ENCODE peak calls at places on chromosomes 5 and 9, in five cellular contexts. J is right cardiac atrium, R is left ventricle myocardium inferior, D is thoracic aorta, B is PC-9. I is an unnamed sample.

GRCh38 chr5:153636713-153637112 is 146.2 kb downstream of the GRIA1 start:
- DNase-seq in J (no peak), R (no peak), D (no peak), B (no peak), I (no peak)

GRCh38 chr9:90880066-90880465 is 78.4 kb downstream of the SYK start:
- DNase-seq in J (no peak), R (no peak), D (no peak), B (no peak), I (no peak)

GRCh38 chr5:143355710-143356109 is 47.8 kb downstream of the NR3C1 start:
- DNase-seq in J (peak; percentile 59), R (peak; percentile 33), D (no peak), B (peak; percentile 86), I (peak; percentile 75)

GRCh38 chr5:155729684-155730059 is 597.3 kb upstream of the SGCD start:
- DNase-seq in J (peak; percentile 85), R (peak; percentile 77), D (no peak), B (no peak), I (peak; percentile 19)

GRCh38 chr5:107455111-107455544 is 215.6 kb downstream of the EFNA5 start:
- DNase-seq in J (no peak), R (no peak), D (no peak), B (peak; percentile 89), I (no peak)

GRCh38 chr9:115969096-115969495 is 184.5 kb upstream of the PAPPA start:
- DNase-seq in J (no peak), R (no peak), D (no peak), B (no peak), I (no peak)

GRCh38 chr9:34986541-34987047 is 3.0 kb upstream of the DNAJB5 start:
- DNase-seq in J (peak; percentile 67), R (peak; percentile 36), D (no peak), B (no peak), I (peak; percentile 30)

GRCh38 chr9:121133104-121133816 is 58.5 kb downstream of the CNTRL start:
- DNase-seq in J (peak; percentile 55), R (no peak), D (no peak), B (no peak), I (no peak)

GRCh38 chr5:137393196-137393993 is 105.7 kb downstream of the SPOCK1 start:
- DNase-seq in J (no peak), R (no peak), D (no peak), B (no peak), I (no peak)

GRCh38 chr5:41200506-41200905 is 12.8 kb downstream of the C6 start:
- DNase-seq in J (no peak), R (no peak), D (no peak), B (no peak), I (no peak)

GRCh38 chr9:96638606-96639364 is 16.3 kb downstream of the PRXL2C start:
- DNase-seq in J (no peak), R (no peak), D (no peak), B (no peak), I (no peak)

GRCh38 chr5:1449081-1449630 is 3.9 kb upstream of the SLC6A3 start:
- DNase-seq in J (no peak), R (no peak), D (no peak), B (no peak), I (no peak)

DNA sequence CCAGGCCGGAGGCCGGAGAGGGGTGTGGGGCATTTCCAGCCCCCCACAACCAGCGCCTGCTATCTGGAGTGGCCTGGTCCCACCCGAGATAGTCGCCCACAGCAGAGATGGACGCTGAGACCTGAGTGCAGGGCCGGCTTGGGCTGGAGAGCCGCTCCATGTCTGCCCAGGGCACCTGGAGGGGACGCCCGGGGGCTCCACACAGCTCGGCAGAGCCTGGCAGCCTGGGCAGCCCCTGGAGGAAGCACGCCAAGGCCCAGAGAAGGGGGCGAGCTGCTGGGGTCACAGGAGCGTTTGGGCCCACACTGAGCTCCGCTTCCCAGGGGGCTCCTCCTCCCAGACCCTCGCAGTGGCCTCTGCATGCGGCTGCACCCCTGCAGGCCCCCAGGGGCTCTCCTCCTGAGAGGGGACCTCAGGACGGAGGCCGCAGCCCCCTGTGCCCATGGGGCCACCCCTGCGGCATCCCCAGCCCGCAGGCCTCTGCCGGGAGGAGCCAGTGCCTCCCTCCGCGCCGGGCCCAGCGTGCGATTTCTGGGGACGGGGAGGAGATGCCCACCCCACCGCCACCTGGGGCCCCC is 42.2 kb upstream of the EGFL7 start:
- DNase-seq in J (peak; percentile 65), R (peak; percentile 14), D (no peak), B (no peak), I (no peak)
- H3K4me1 ChIP-seq in J (no peaks in the 10 kb centered on the region), R (peaks cover 31% of the 10 kb centered on the region), D (peaks cover 17% of the 10 kb centered on the region), B (peaks cover under 1% of the 10 kb centered on the region), I (peaks cover 14% of the 10 kb centered on the region)

GRCh38 chr9:4588721-4589120 is 73.4 kb upstream of the PLPP6 start:
- DNase-seq in J (no peak), R (no peak), D (no peak), B (no peak), I (no peak)

GRCh38 chr9:4590430-4591122 is 71.5 kb upstream of the PLPP6 start:
- DNase-seq in J (no peak), R (no peak), D (no peak), B (no peak), I (no peak)

GRCh38 chr9:4592325-4592724 is 69.8 kb upstream of the PLPP6 start:
- DNase-seq in J (no peak), R (no peak), D (no peak), B (no peak), I (no peak)

GRCh38 chr9:4592886-4593285 is 69.2 kb upstream of the PLPP6 start:
- DNase-seq in J (no peak), R (no peak), D (no peak), B (no peak), I (no peak)

DNA sequence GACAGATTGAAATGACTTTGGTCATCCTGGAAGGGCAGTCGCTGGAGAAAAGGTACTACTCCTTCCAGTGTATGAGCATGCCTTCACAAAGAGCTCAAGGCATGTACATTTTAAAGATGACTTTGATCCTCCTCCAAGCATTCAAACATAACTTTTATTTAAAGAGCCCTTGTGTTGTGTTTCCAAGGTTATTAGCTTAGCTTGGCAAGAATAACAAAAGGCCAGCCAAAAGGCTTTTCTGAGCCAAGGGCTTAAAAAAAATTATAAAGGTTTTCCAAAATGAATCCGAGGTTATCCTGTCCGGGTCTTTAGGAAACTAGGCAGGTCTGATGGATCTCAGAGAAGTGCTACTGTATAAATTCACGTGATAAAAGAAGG is 71.0 kb upstream of the PLPP6 start:
- DNase-seq in J (no peak), R (no peak), D (no peak), B (no peak), I (no peak)
- H3K4me1 ChIP-seq in J (peaks cover 5% of the 10 kb centered on the region), R (peaks cover 33% of the 10 kb centered on the region), D (peaks cover 24% of the 10 kb centered on the region), B (no peaks in the 10 kb centered on the region), I (no peaks in the 10 kb centered on the region)

GRCh38 chr5:5344051-5344571 is 78.4 kb upstream of the ICE1 start:
- DNase-seq in J (no peak), R (no peak), D (no peak), B (no peak), I (no peak)

GRCh38 chr5:5342784-5343183 is 79.7 kb upstream of the ICE1 start:
- DNase-seq in J (no peak), R (no peak), D (no peak), B (no peak), I (no peak)

GRCh38 chr5:5343581-5343980 is 78.9 kb upstream of the ICE1 start:
- DNase-seq in J (no peak), R (no peak), D (no peak), B (no peak), I (no peak)

GRCh38 chr5:5340206-5340729 is 82.2 kb upstream of the ICE1 start:
- DNase-seq in J (peak; percentile 68), R (peak; percentile 42), D (peak; percentile 22), B (peak; percentile 61), I (peak; percentile 90)

GRCh38 chr5:5341531-5342292 is 80.8 kb upstream of the ICE1 start:
- DNase-seq in J (no peak), R (no peak), D (no peak), B (no peak), I (no peak)
- H3K4me1 ChIP-seq in J (peaks cover 3% of the 10 kb centered on the region), R (peaks cover 27% of the 10 kb centered on the region), D (peaks cover 6% of the 10 kb centered on the region), B (peaks cover 10% of the 10 kb centered on the region), I (peaks cover 28% of the 10 kb centered on the region)

GRCh38 chr9:101229606-101230005 is 155.2 kb downstream of the BAAT start:
- DNase-seq in J (no peak), R (no peak), D (no peak), B (no peak), I (no peak)

GRCh38 chr9:101232405-101232977 is 152.3 kb downstream of the BAAT start:
- DNase-seq in J (no peak), R (no peak), D (no peak), B (no peak), I (no peak)

GRCh38 chr9:101235105-101235866 is 149.5 kb downstream of the BAAT start:
- DNase-seq in J (no peak), R (no peak), D (no peak), B (no peak), I (no peak)
- H3K4me1 ChIP-seq in J (no peaks in the 10 kb centered on the region), R (no peaks in the 10 kb centered on the region), D (no peaks in the 10 kb centered on the region), B (no peaks in the 10 kb centered on the region), I (no peaks in the 10 kb centered on the region)

DNA sequence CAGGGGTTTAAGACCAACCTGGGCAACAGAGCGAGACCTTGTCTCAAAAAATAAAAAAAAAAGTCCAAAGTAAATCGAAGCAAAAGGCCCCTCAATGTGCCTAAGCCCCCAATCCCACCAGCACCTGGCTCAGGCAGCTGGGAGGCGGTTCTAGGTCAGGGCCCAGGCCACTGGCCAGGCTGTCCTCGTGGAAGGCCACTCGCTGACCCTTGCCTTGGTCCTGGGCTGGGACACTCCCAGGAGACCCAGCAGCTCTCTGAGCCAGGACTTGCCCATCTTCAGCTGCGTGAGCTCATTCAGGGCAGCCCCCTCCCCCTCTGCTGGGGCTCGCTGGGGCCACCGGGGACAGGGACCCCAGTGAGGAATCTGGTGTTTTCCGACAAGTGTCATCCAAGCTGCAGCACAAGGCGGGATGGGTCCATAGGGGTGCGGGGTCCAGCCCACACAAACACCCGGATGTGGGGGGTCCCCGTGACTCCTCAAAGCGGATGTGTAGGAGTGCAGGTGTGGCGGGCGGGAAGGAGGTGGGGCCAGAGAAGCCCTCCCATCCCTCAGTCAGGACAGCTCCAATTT is 4.0 kb downstream of the AGPAT2 start:
- DNase-seq in J (peak; percentile 57), R (no peak), D (no peak), B (no peak), I (no peak)
- H3K4me1 ChIP-seq in J (peaks cover 11% of the 10 kb centered on the region), R (peaks cover 80% of the 10 kb centered on the region), D (peaks cover 18% of the 10 kb centered on the region), B (peaks cover 16% of the 10 kb centered on the region), I (peaks cover 28% of the 10 kb centered on the region)

DNA sequence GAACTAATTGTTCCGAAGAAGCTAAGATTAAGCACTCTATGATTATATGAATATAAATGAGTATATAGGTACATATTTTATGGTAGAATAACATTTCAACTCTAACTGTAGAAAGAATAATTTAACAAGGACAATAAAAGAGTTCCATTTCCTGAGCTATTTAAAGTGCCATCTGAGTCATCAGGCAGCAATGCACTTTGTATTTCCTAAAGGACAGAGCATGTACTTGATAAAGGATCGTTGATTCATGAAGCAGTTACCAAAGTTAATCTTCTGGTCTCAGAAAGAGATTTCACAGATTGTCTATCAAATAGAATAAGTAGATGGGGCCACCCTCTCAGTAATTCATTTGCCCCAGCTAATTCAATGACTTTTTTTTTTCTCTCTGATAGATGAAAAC is 747.9 kb downstream of the CDH18 start:
- DNase-seq in J (no peak), R (no peak), D (no peak), B (peak; percentile 45), I (no peak)
- H3K4me1 ChIP-seq in J (no peaks in the 10 kb centered on the region), R (no peaks in the 10 kb centered on the region), D (no peaks in the 10 kb centered on the region), B (no peaks in the 10 kb centered on the region), I (no peaks in the 10 kb centered on the region)

I was measured in psoas muscle.